ENCODE peak calls at places on chromosomes 4 and X, in eight cellular contexts. P is activated CD8-positive, alpha-beta T cell treated with anti-CD3 and anti-CD28 coated beads for 36 hours; F is suprapubic skin; Y is cardiac muscle cell; B is H4; E is MV-4-11; L is stimulated activated CD4-positive, alpha-beta T cell treated with anti-CD3 and anti-CD28 coated beads, Interleukin-15, amount 100 ng/mL, for 48 hours; W is T-helper 2 cell. N is an unnamed sample.

GRCh38 chr4:148857234-148857972 is 415.2 kb upstream of the NR3C2 start:
- DNase-seq in P (no peak), F (no peak), Y (no peak), B (no peak), E (no peak), L (no peak), W (no peak), N (no peak)

GRCh38 chr4:158996669-158997074 is 106.2 kb upstream of the RAPGEF2 start:
- DNase-seq in P (no peak), F (no peak), Y (peak; percentile 92), B (peak; percentile 90), E (no peak), L (no peak), W (no peak), N (no peak)

GRCh38 chr4:2441393-2442174 is 22.8 kb downstream of the CFAP99 start:
- DNase-seq in P (peak; percentile 94), F (no peak), Y (peak; percentile 69), B (peak; percentile 81), E (peak; percentile 62), L (peak; percentile 75), W (peak; percentile 48), N (peak; percentile 81)

GRCh38 chr4:141132689-141133145 is 552 bp downstream of the RNF150 start:
- DNase-seq in P (no peak), F (peak; percentile 57), Y (peak; percentile 26), B (no peak), E (no peak), L (no peak), W (no peak), N (no peak)

GRCh38 chr4:41613362-41613761 is 75.4 kb downstream of the LIMCH1 start:
- DNase-seq in P (no peak), F (no peak), Y (no peak), B (no peak), E (no peak), L (no peak), W (no peak), N (no peak)

GRCh38 chr4:143133966-143134365 is 50.8 kb upstream of the USP38 start:
- DNase-seq in P (no peak), F (no peak), Y (no peak), B (no peak), E (no peak), L (no peak), W (no peak), N (no peak)

GRCh38 chrX:131202766-131203165 is 86.3 kb downstream of the IGSF1 start:
- DNase-seq in P (no peak), F (no peak), Y (no peak), B (no peak), E (no peak), L (no peak), W (no peak), N (no peak)

GRCh38 chrX:114071412-114071811 is 512.5 kb upstream of the HTR2C start:
- DNase-seq in P (no peak), F (no peak), Y (no peak), B (no peak), E (peak; percentile 56), L (no peak), W (no peak), N (no peak)

GRCh38 chrX:46666831-46667230 is 92.1 kb downstream of the SLC9A7 start:
- DNase-seq in P (no peak), F (no peak), Y (no peak), B (no peak), E (no peak), L (no peak), W (no peak), N (no peak)

GRCh38 chrX:23394421-23394820 is 59.8 kb downstream of the PTCHD1 start:
- DNase-seq in P (no peak), F (no peak), Y (no peak), B (no peak), E (no peak), L (no peak), W (no peak), N (no peak)

GRCh38 chrX:87517571-87518141 is at the start of gene KLHL4:
- DNase-seq in P (no peak), F (no peak), Y (peak; percentile 97), B (peak; percentile 96), E (peak; percentile 52), L (no peak), W (no peak), N (no peak)

GRCh38 chr4:110492522-110492921 is 16.6 kb downstream of the ENPEP start:
- DNase-seq in P (no peak), F (no peak), Y (no peak), B (no peak), E (peak; percentile 91), L (no peak), W (no peak), N (no peak)

GRCh38 chrX:51803833-51804232 is 60.6 kb downstream of the GSPT2 start:
- DNase-seq in P (no peak), F (no peak), Y (peak; percentile 43), B (no peak), E (no peak), L (no peak), W (no peak), N (no peak)

GRCh38 chrX:86714441-86714840 is 566.2 kb downstream of the DACH2 start:
- DNase-seq in P (no peak), F (no peak), Y (no peak), B (no peak), E (no peak), L (no peak), W (no peak), N (no peak)

GRCh38 chrX:112979879-112980278 is 139.2 kb upstream of the AMOT start:
- DNase-seq in P (no peak), F (no peak), Y (no peak), B (no peak), E (no peak), L (no peak), W (no peak), N (no peak)

GRCh38 chrX:36414056-36414455 is 494.5 kb downstream of the CFAP47 start:
- DNase-seq in P (no peak), F (no peak), Y (no peak), B (no peak), E (no peak), L (no peak), W (no peak), N (no peak)

GRCh38 chr4:87865960-87866598 is 33.3 kb downstream of the MEPE start:
- DNase-seq in P (no peak), F (no peak), Y (no peak), B (peak; percentile 38), E (no peak), L (no peak), W (no peak), N (no peak)

GRCh38 chr4:140943486-140943885 is 187.3 kb upstream of the TBC1D9 start:
- DNase-seq in P (no peak), F (no peak), Y (peak; percentile 59), B (no peak), E (no peak), L (no peak), W (no peak), N (no peak)

GRCh38 chr4:99156992-99157391 is 12.9 kb upstream of the ADH4 start:
- DNase-seq in P (no peak), F (no peak), Y (no peak), B (no peak), E (no peak), L (no peak), W (no peak), N (no peak)

GRCh38 chrX:64739792-64740378 is 236.4 kb downstream of the ZC4H2 start:
- DNase-seq in P (no peak), F (no peak), Y (no peak), B (no peak), E (no peak), L (no peak), W (no peak), N (no peak)

GRCh38 chrX:54358424-54359211 is 772 bp upstream of the WNK3 start:
- DNase-seq in P (peak; percentile 56), F (peak; percentile 70), Y (peak; percentile 82), B (no peak), E (no peak), L (peak; percentile 20), W (no peak), N (no peak)

GRCh38 chr4:16544251-16544721 is 318.0 kb upstream of the TAPT1 start:
- DNase-seq in P (no peak), F (no peak), Y (peak; percentile 76), B (no peak), E (no peak), L (no peak), W (no peak), N (no peak)

GRCh38 chr4:85715996-85716737 is 241.2 kb downstream of the ARHGAP24 start:
- DNase-seq in P (no peak), F (no peak), Y (peak; percentile 69), B (no peak), E (no peak), L (no peak), W (no peak), N (no peak)